ENCODE peak calls at places on chromosomes 6 and 20, in nine cellular contexts. A is mesendoderm, W is MM.1S, M is neuronal stem cell, F is endodermal cell, Q is GM12878, D is mammary epithelial cell, V is neural progenitor cell, N is Karpas-422. C is an unnamed sample.
A peak's percentile ranks its signal among the peaks of the same experiment; 100 is the strongest.

GRCh38 chr20:15220009-15220656 is 882.7 kb upstream of the FLRT3 start:
- DNase-seq in N (no peak), Q (no peak), A (no peak), F (no peak), M (no peak), W (no peak), D (peak; percentile 60), V (no peak), C (no peak)

GRCh38 chr20:20338133-20338730 is 29.7 kb upstream of the INSM1 start:
- DNase-seq in W (no peak), F (no peak), V (no peak), M (no peak), D (no peak), A (no peak), N (no peak), Q (no peak), C (no peak)

GRCh38 chr6:52724041-52724405 is 39.3 kb downstream of the GSTA2 start:
- DNase-seq in V (no peak), M (no peak), N (no peak), F (no peak), Q (no peak), D (peak; percentile 75), W (no peak), A (no peak), C (peak; percentile 81)

GRCh38 chr20:35768731-35769664 is 2.8 kb upstream of the PHF20 start:
- DNase-seq in Q (peak; percentile 43), V (peak; percentile 79), A (peak; percentile 95), F (peak; percentile 94), M (peak; percentile 61), D (peak; percentile 96), N (no peak), W (no peak), C (peak; percentile 93)

GRCh38 chr20:58457083-58457680 is 58.0 kb downstream of the APCDD1L start:
- DNase-seq in D (no peak), N (no peak), M (no peak), V (no peak), A (no peak), W (no peak), Q (no peak), F (no peak), C (peak; percentile 95)

GRCh38 chr6:109260126-109260525 is 122.1 kb downstream of the CD164 start:
- DNase-seq in M (no peak), D (no peak), V (no peak), A (no peak), Q (no peak), N (no peak), F (no peak), W (no peak), C (peak; percentile 56)

GRCh38 chr6:40348591-40348990 is 238.6 kb downstream of the LRFN2 start:
- DNase-seq in Q (no peak), N (no peak), M (no peak), D (no peak), A (no peak), F (no peak), W (no peak), V (no peak), C (no peak)

GRCh38 chr6:6686748-6687601 is 98.5 kb downstream of the LY86 start:
- DNase-seq in W (peak; percentile 92), V (peak; percentile 98), M (peak; percentile 90), A (peak; percentile 98), Q (no peak), D (peak; percentile 93), N (peak; percentile 96), F (peak; percentile 99), C (peak; percentile 52)

GRCh38 chr6:18307006-18307405 is 42.7 kb upstream of the DEK start:
- DNase-seq in V (no peak), D (peak; percentile 58), N (no peak), A (peak; percentile 91), F (peak; percentile 57), Q (no peak), M (no peak), W (no peak), C (peak; percentile 86)

GRCh38 chr20:56627122-56628014 is 1.7 kb upstream of the TFAP2C start:
- DNase-seq in V (peak; percentile 40), W (no peak), F (peak; percentile 76), A (peak; percentile 37), Q (no peak), N (no peak), M (no peak), D (no peak), C (no peak)

GRCh38 chr6:27867941-27868705 is 44.1 kb downstream of the OR2B2 start:
- DNase-seq in W (no peak), N (no peak), D (no peak), Q (no peak), V (no peak), A (peak; percentile 56), M (no peak), F (peak; percentile 52), C (no peak)

DNA sequence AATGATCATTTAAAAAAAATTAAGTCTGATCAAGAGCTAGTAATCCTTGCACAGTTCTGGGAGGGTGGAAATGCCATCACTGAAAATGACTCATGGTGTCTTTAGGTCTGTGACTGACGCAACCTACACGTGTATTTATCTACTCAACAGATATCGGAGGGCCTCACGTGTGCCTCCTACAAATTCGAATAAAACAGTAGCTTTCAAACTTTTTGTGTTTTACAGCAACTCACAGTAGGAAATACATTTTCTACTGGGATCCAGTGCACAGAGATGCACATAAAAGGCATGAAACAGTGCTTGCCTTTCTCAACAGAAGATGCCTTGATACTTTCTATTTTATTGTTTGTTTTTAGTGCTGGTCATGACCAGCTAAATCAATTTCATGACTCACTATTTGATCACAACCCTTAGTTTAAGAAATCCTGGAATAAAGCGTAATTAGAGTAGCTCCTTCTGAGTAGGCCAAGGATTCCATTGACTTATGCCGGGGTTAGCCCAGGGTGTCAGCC is 210.0 kb upstream of the SNX9 start:
- DNase-seq in M (no peak), W (no peak), N (no peak), D (peak; percentile 87), F (no peak), Q (no peak), A (no peak), V (no peak), C (peak; percentile 85)
- H3K27ac ChIP-seq in M (no peak overlapping the region), W (no peak overlapping the region), N (no peak overlapping the region), D (peak overlapping the region; percentile 83), F (no peak overlapping the region), Q (no peak overlapping the region), A (no peak overlapping the region), V (no peak overlapping the region), C (peak overlapping the region; percentile 71)

DNA sequence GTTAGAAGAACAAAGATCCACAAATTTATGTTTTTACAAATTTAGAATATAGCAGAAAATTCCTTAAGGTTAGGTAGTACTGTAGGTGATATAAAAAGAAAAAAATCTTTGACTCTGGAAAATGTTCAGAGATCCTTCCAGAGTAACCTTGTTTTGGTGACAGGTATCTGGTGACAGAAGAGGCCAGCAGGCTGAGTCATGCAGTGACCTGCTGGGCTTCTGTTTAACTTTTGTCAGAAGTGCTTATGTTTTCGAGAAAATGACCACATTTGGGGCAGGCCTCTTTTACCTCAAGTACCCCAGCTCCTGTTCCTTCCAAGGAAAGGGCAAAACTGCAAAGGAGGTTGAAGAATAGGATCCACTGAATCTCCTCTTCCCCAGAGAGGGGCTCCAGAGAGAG is 10.5 kb upstream of the CLDN20 start:
- DNase-seq in W (no peak), Q (no peak), V (no peak), F (peak; percentile 74), N (no peak), A (peak; percentile 63), M (no peak), D (no peak), C (no peak)
- H3K36me3 ChIP-seq in W (no peaks in the 10 kb centered on the region), Q (peaks cover 32% of the 10 kb centered on the region), V (peaks cover 6% of the 10 kb centered on the region), F (peaks cover 91% of the 10 kb centered on the region), N (peaks cover 15% of the 10 kb centered on the region), A (peaks cover 4% of the 10 kb centered on the region), M (peaks cover 13% of the 10 kb centered on the region), D (peaks cover 33% of the 10 kb centered on the region), C (peaks cover 22% of the 10 kb centered on the region)

DNA sequence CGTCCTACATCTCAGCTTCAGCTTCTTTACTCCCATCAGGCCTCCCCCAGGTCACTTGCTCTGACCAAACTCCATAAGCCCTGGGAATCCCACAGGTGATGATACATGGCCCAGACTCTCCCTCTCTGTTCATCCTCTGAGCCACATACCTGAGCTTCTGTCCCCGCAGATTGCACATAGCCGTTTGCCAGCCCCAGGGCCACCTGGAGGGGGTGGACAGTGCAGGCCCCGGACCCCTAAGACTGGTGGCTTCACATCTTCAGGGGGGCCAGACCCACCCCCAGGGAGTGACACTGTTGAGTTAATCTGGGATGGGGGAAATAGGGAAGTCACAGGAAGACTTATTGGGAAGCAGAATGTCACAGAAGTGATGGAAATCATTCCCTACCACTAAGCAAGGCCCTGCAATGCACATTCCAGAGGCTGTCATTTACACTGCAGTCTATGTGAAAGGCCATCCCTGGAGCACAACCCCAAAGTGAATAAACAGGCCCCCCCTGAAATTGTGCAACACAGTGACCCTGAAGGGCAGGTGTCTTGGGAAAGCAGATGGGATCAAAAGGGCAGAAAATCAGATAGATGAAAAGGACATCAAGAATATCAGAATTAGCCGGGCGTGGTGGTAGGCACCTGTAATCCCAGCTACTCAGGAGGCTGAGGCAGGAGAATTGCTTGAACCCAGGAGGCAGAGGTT is 2.2 kb downstream of the RXRB start:
- DNase-seq in N (no peak), V (no peak), D (no peak), M (no peak), A (no peak), Q (no peak), F (no peak), W (no peak), C (no peak)
- H3K9ac ChIP-seq in N (peak overlapping the region; percentile 100), V (no peak overlapping the region), D (no peak overlapping the region), M (no peak overlapping the region), A (no peak overlapping the region), Q (no peak overlapping the region), F (no peak overlapping the region), W (no peak overlapping the region), C (peak overlapping the region; percentile 13)

GRCh38 chr6:168415149-168415992 is 25.6 kb upstream of the SMOC2 start:
- DNase-seq in W (no peak), V (no peak), F (peak; percentile 26), Q (no peak), A (no peak), N (no peak), D (no peak), M (no peak), C (no peak)
- H3K27ac ChIP-seq in W (no peak overlapping the region), V (no peak overlapping the region), F (no peak overlapping the region), Q (no peak overlapping the region), A (no peak overlapping the region), N (no peak overlapping the region), D (no peak overlapping the region), M (no peak overlapping the region), C (no peak overlapping the region)

DNA sequence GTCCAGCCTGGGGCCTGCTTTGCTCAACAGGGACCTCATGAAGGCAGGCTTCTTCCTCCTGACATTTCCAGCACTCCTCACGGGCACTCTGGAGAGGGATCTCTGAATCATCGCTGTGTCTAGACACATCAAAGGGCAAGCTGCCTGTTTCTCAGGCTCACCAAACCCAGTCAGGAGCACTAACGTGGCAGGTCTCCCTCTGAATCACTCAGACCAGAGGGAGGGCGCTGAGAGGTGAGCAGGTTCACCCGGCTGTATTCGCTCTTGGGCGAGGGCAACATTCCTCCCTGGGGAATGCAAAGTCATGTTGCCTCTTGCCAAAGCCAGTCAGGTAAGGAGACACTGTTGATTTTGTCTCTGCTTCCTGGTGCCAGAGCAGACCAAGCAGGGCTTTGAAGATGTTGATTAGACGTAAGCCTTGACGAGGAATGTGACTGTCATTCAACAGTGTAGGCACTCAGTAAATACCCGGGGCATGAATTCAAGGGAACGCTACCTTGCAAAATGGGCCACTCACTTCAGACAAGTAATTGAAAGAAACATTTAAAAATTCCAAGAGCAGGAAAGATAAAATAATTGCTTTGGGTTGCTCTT is 50.1 kb downstream of the CYP24A1 start:
- DNase-seq in F (peak; percentile 97), M (no peak), A (peak; percentile 99), V (peak; percentile 5), N (no peak), D (peak; percentile 100), W (no peak), Q (no peak), C (peak; percentile 99)
- H3K36me3 ChIP-seq in F (no peaks in the 10 kb centered on the region), M (no peaks in the 10 kb centered on the region), A (no peaks in the 10 kb centered on the region), V (no peaks in the 10 kb centered on the region), N (no peaks in the 10 kb centered on the region), D (no peaks in the 10 kb centered on the region), W (no peaks in the 10 kb centered on the region), Q (no peaks in the 10 kb centered on the region), C (no peaks in the 10 kb centered on the region)

C was measured in astrocyte.